ENCODE peak calls at places on chromosome 5, in eight cellular contexts. Q, D, L, C, X, T, B and R are unnamed samples.

GRCh38 chr5:180130876-180131740 is 59.5 kb upstream of the RNF130 start:
- DNase-seq in T (no peak), C (no peak), X (peak; percentile 5), B (no peak), L (no peak), D (no peak), Q (no peak), R (no peak)

GRCh38 chr5:140725799-140726471 is 25.7 kb downstream of the ZMAT2 start:
- DNase-seq in X (peak; percentile 67), C (peak; percentile 37), Q (no peak), B (peak; percentile 76), L (peak; percentile 68), T (peak; percentile 69), D (peak; percentile 53), R (no peak)

GRCh38 chr5:157379983-157380382 is 80.0 kb upstream of the NIPAL4 start:
- DNase-seq in B (no peak), Q (no peak), L (no peak), X (no peak), D (no peak), C (no peak), T (no peak), R (no peak)

GRCh38 chr5:163357636-163358035 is 79.8 kb upstream of the CCNG1 start:
- DNase-seq in B (no peak), Q (no peak), T (no peak), L (no peak), X (no peak), C (no peak), D (no peak), R (no peak)

GRCh38 chr5:180093651-180094382 is 22.3 kb upstream of the RNF130 start:
- DNase-seq in B (no peak), L (no peak), X (no peak), C (no peak), T (no peak), Q (no peak), D (no peak), R (peak; percentile 38)

GRCh38 chr5:83095973-83096539 is 18.7 kb downstream of the XRCC4 start:
- DNase-seq in X (no peak), Q (no peak), B (no peak), D (no peak), T (no peak), C (no peak), L (peak; percentile 53), R (no peak)

GRCh38 chr5:174990909-174991308 is 266.5 kb downstream of the MSX2 start:
- DNase-seq in C (no peak), D (no peak), L (no peak), B (no peak), X (no peak), T (no peak), Q (no peak), R (no peak)

GRCh38 chr5:102865171-102865509 is 110.0 kb downstream of the PAM start:
- DNase-seq in C (no peak), B (no peak), Q (no peak), X (no peak), D (no peak), T (no peak), L (no peak), R (no peak)

GRCh38 chr5:179405054-179405416 is 59.8 kb upstream of the ADAMTS2 start:
- DNase-seq in X (no peak), C (no peak), D (no peak), L (no peak), T (no peak), Q (peak; percentile 22), B (no peak), R (no peak)

GRCh38 chr5:135225856-135226560 is 173.0 kb downstream of the MACROH2A1 start:
- DNase-seq in X (no peak), Q (peak; percentile 65), T (no peak), C (no peak), D (no peak), L (no peak), B (no peak), R (no peak)

GRCh38 chr5:167716376-167716775 is 575.1 kb upstream of the WWC1 start:
- DNase-seq in X (no peak), B (no peak), L (no peak), T (no peak), Q (no peak), D (no peak), C (no peak), R (no peak)

GRCh38 chr5:115656404-115656803 is 30.6 kb upstream of the TMED7 start:
- DNase-seq in X (no peak), C (no peak), D (no peak), L (no peak), B (no peak), T (no peak), Q (no peak), R (no peak)

GRCh38 chr5:146883496-146883895 is 4.9 kb upstream of the PPP2R2B start:
- DNase-seq in L (no peak), X (no peak), B (no peak), D (no peak), Q (no peak), C (no peak), T (no peak), R (no peak)

GRCh38 chr5:14153071-14153864 is 10.1 kb downstream of the TRIO start:
- DNase-seq in B (no peak), X (no peak), D (no peak), T (no peak), L (peak; percentile 24), C (no peak), Q (no peak), R (no peak)

GRCh38 chr5:1036504-1037122 is 28.0 kb downstream of the NKD2 start:
- DNase-seq in B (no peak), D (no peak), Q (no peak), X (no peak), L (no peak), C (no peak), T (peak; percentile 1), R (no peak)

GRCh38 chr5:8327016-8327415 is 458.1 kb downstream of the MTRR start:
- DNase-seq in X (no peak), T (no peak), C (no peak), B (no peak), D (no peak), Q (no peak), L (no peak), R (no peak)

GRCh38 chr5:134005415-134006118 is 792 bp upstream of the VDAC1 start:
- DNase-seq in X (peak; percentile 15), Q (peak; percentile 40), D (no peak), B (peak; percentile 56), L (peak; percentile 55), C (no peak), T (peak; percentile 56), R (no peak)

GRCh38 chr5:112065818-112066217 is 308.8 kb upstream of the NREP start:
- DNase-seq in L (no peak), T (no peak), C (no peak), D (no peak), B (no peak), X (no peak), Q (no peak), R (no peak)

GRCh38 chr5:87169300-87169991 is 98.2 kb upstream of the RASA1 start:
- DNase-seq in L (no peak), Q (no peak), D (no peak), B (no peak), T (no peak), X (no peak), C (no peak), R (no peak)

GRCh38 chr5:125237026-125237425 is 490.6 kb upstream of the ZNF608 start:
- DNase-seq in B (no peak), T (no peak), L (no peak), X (no peak), C (no peak), D (no peak), Q (no peak), R (no peak)

GRCh38 chr5:143213851-143214363 is 189.6 kb downstream of the NR3C1 start:
- DNase-seq in Q (no peak), C (no peak), T (no peak), D (no peak), L (no peak), X (no peak), B (no peak), R (no peak)

GRCh38 chr5:101278917-101279316 is 375.8 kb upstream of the ST8SIA4 start:
- DNase-seq in D (no peak), C (no peak), L (no peak), X (no peak), T (no peak), Q (no peak), B (no peak), R (no peak)

GRCh38 chr5:112921833-112922817 is at the start of gene REEP5:
- DNase-seq in X (peak; percentile 85), T (peak; percentile 89), B (peak; percentile 87), Q (peak; percentile 97), D (peak; percentile 84), L (peak; percentile 79), C (peak; percentile 85), R (peak; percentile 95)

GRCh38 chr5:6056280-6056679 is 322.1 kb downstream of the MED10 start:
- DNase-seq in B (no peak), D (no peak), X (no peak), T (no peak), Q (no peak), C (no peak), L (no peak), R (no peak)

GRCh38 chr5:151684690-151685361 is 1.9 kb downstream of the SPARC start:
- DNase-seq in D (no peak), C (no peak), B (no peak), X (no peak), L (no peak), Q (no peak), T (peak; percentile 56), R (peak; percentile 57)

GRCh38 chr5:91024160-91024559 is 359.0 kb downstream of the ARRDC3 start:
- DNase-seq in L (no peak), X (no peak), C (no peak), D (no peak), Q (no peak), T (no peak), B (no peak), R (no peak)

GRCh38 chr5:132665681-132666080 is 7.7 kb downstream of the IL13 start:
- DNase-seq in X (no peak), Q (no peak), T (no peak), L (no peak), D (no peak), C (no peak), B (no peak), R (no peak)

GRCh38 chr5:154603978-154604679 is 126.1 kb upstream of the HAND1 start:
- DNase-seq in D (no peak), T (peak; percentile 64), L (no peak), C (no peak), X (no peak), B (no peak), Q (peak; percentile 55), R (no peak)

GRCh38 chr5:176185133-176185733 is 53.0 kb upstream of the SIMC1 start:
- DNase-seq in L (no peak), D (no peak), B (no peak), C (no peak), Q (no peak), X (no peak), T (no peak), R (no peak)

GRCh38 chr5:138944527-138945322 is 69.6 kb upstream of the LRRTM2 start:
- DNase-seq in D (no peak), C (no peak), Q (peak; percentile 21), T (peak; percentile 55), B (no peak), X (no peak), L (no peak), R (no peak)

GRCh38 chr5:36880761-36881160 is 4.2 kb downstream of the NIPBL start:
- DNase-seq in B (no peak), D (no peak), T (no peak), Q (no peak), L (peak; percentile 51), C (no peak), X (no peak), R (peak; percentile 41)

GRCh38 chr5:29811914-29812679 is 1381.4 kb upstream of the CDH6 start:
- DNase-seq in X (no peak), B (no peak), Q (peak; percentile 35), T (no peak), D (no peak), L (no peak), C (no peak), R (no peak)

GRCh38 chr5:980941-981340 is 27.7 kb upstream of the NKD2 start:
- DNase-seq in D (no peak), X (no peak), L (no peak), B (no peak), T (no peak), Q (no peak), C (no peak), R (no peak)

GRCh38 chr5:124596595-124597388 is 149.6 kb downstream of the ZNF608 start:
- DNase-seq in Q (no peak), L (peak; percentile 31), D (no peak), T (no peak), B (no peak), X (no peak), C (no peak), R (no peak)